ENCODE peak calls at places on chromosomes 2 and 18, in eight cellular contexts. F, P, Y, Z, J, A, U and K are unnamed samples.

GRCh38 chr2:111946294-111947114 is 48.1 kb downstream of the MERTK start:
- DNase-seq in F (peak; percentile 94), A (peak; percentile 97), P (no peak), U (peak; percentile 75), Y (no peak), J (no peak), Z (peak; percentile 87), K (peak; percentile 86)

GRCh38 chr2:160402997-160403979 is 90.3 kb downstream of the RBMS1 start:
- DNase-seq in Y (no peak), U (no peak), A (peak; percentile 68), J (no peak), P (no peak), F (peak; percentile 19), Z (peak; percentile 46), K (no peak)

GRCh38 chr2:198337368-198337767 is 533.0 kb downstream of the PLCL1 start:
- DNase-seq in J (no peak), Y (no peak), A (no peak), F (no peak), P (no peak), U (no peak), Z (no peak), K (no peak)

GRCh38 chr2:174773191-174773590 is 8.9 kb upstream of the CHRNA1 start:
- DNase-seq in F (no peak), U (no peak), Z (no peak), J (no peak), A (no peak), Y (no peak), P (no peak), K (no peak)

GRCh38 chr2:24424387-24424786 is 64.1 kb upstream of the ITSN2 start:
- DNase-seq in P (no peak), Y (no peak), F (no peak), U (no peak), Z (no peak), J (no peak), A (no peak), K (no peak)

GRCh38 chr2:120935339-120936313 is 200.0 kb downstream of the GLI2 start:
- DNase-seq in U (no peak), Y (no peak), J (no peak), P (no peak), A (peak; percentile 74), F (no peak), Z (peak; percentile 78), K (no peak)

GRCh38 chr18:23662309-23663263 is at the start of gene ANKRD29:
- DNase-seq in A (no peak), U (no peak), Z (peak; percentile 68), P (peak; percentile 93), Y (no peak), F (no peak), J (peak; percentile 53), K (peak; percentile 62)

GRCh38 chr2:99811544-99811943 is 321.7 kb upstream of the REV1 start:
- DNase-seq in U (no peak), F (no peak), Y (no peak), P (no peak), J (no peak), A (peak; percentile 79), Z (no peak), K (no peak)

GRCh38 chr2:157355618-157356017 is 30.0 kb upstream of the ERMN start:
- DNase-seq in A (peak; percentile 7), Y (no peak), Z (no peak), F (peak; percentile 3), J (no peak), U (no peak), P (no peak), K (no peak)

GRCh38 chr18:43662657-43663056 is 385.4 kb upstream of the SYT4 start:
- DNase-seq in Z (peak; percentile 21), A (peak; percentile 93), U (no peak), F (no peak), Y (no peak), P (no peak), J (no peak), K (no peak)

GRCh38 chr2:232323328-232323650 is 55.3 kb upstream of the ALPP start:
- DNase-seq in A (no peak), Z (no peak), F (no peak), P (no peak), U (no peak), Y (no peak), J (no peak), K (no peak)

GRCh38 chr18:76430636-76431035 is 64.4 kb downstream of the ZNF516 start:
- DNase-seq in J (no peak), P (no peak), Y (no peak), F (no peak), A (peak; percentile 43), Z (no peak), U (no peak), K (no peak)

GRCh38 chr2:141641462-141641861 is 489.4 kb downstream of the LRP1B start:
- DNase-seq in U (no peak), F (no peak), A (peak; percentile 7), Y (no peak), Z (no peak), J (no peak), P (no peak), K (no peak)

GRCh38 chr2:138107288-138107687 is 143.0 kb downstream of the HNMT start:
- DNase-seq in U (no peak), Z (no peak), Y (no peak), F (no peak), A (no peak), J (no peak), P (no peak), K (no peak)

GRCh38 chr2:165667375-165667774 is 126.7 kb downstream of the GALNT3 start:
- DNase-seq in Y (no peak), Z (no peak), J (no peak), F (no peak), U (no peak), A (no peak), P (no peak), K (no peak)

GRCh38 chr18:79873449-79874110 is 75.8 kb downstream of the KCNG2 start:
- DNase-seq in F (no peak), U (no peak), J (no peak), P (no peak), Y (no peak), A (no peak), Z (no peak), K (no peak)

GRCh38 chr2:71779306-71779855 is 326.0 kb downstream of the DYSF start:
- DNase-seq in A (peak; percentile 50), J (no peak), F (no peak), Y (no peak), U (peak; percentile 43), P (no peak), Z (no peak), K (no peak)

GRCh38 chr2:120847700-120848321 is 112.1 kb downstream of the GLI2 start:
- DNase-seq in A (no peak), U (peak; percentile 57), F (no peak), P (peak; percentile 77), Y (no peak), Z (peak; percentile 36), J (no peak), K (no peak)

GRCh38 chr2:61377046-61377445 is 93.8 kb downstream of the USP34 start:
- DNase-seq in Z (no peak), J (no peak), P (no peak), F (no peak), U (no peak), A (peak; percentile 21), Y (no peak), K (no peak)

GRCh38 chr2:172550419-172550818 is 5.5 kb upstream of the PDK1 start:
- DNase-seq in A (no peak), P (no peak), Y (no peak), F (no peak), Z (no peak), U (no peak), J (no peak), K (no peak)

GRCh38 chr2:66772618-66773017 is 337.7 kb downstream of the MEIS1 start:
- DNase-seq in F (no peak), J (no peak), Z (peak; percentile 9), P (no peak), A (no peak), Y (no peak), U (no peak), K (no peak)

GRCh38 chr2:233829193-233830110 is 24.9 kb downstream of the HJURP start:
- DNase-seq in U (peak; percentile 28), J (no peak), P (no peak), A (no peak), Y (no peak), Z (no peak), F (no peak), K (no peak)

GRCh38 chr18:27685807-27686412 is 491.0 kb downstream of the CDH2 start:
- DNase-seq in F (peak; percentile 18), A (peak; percentile 39), Z (peak; percentile 69), U (no peak), J (no peak), P (no peak), Y (no peak), K (no peak)

GRCh38 chr2:60460577-60461420 is 92.7 kb downstream of the BCL11A start:
- DNase-seq in J (no peak), F (no peak), U (no peak), P (peak; percentile 81), A (no peak), Y (no peak), Z (no peak), K (no peak)

GRCh38 chr2:9237831-9238230 is 31.2 kb downstream of the ASAP2 start:
- DNase-seq in Y (no peak), A (no peak), Z (no peak), U (no peak), J (no peak), P (no peak), F (no peak), K (peak; percentile 58)

GRCh38 chr18:58949031-58949430 is 84.4 kb downstream of the ZNF532 start:
- DNase-seq in U (no peak), F (no peak), A (no peak), P (no peak), Y (no peak), Z (no peak), J (no peak), K (no peak)
- H3K36me3 ChIP-seq in U (peaks cover 32% of the 10 kb centered on the region), F (no peaks in the 10 kb centered on the region), A (peaks cover 23% of the 10 kb centered on the region), P (no peaks in the 10 kb centered on the region), Y (peaks cover 90% of the 10 kb centered on the region), Z (no peaks in the 10 kb centered on the region), J (peaks cover 39% of the 10 kb centered on the region), K (peaks cover 4% of the 10 kb centered on the region)

DNA sequence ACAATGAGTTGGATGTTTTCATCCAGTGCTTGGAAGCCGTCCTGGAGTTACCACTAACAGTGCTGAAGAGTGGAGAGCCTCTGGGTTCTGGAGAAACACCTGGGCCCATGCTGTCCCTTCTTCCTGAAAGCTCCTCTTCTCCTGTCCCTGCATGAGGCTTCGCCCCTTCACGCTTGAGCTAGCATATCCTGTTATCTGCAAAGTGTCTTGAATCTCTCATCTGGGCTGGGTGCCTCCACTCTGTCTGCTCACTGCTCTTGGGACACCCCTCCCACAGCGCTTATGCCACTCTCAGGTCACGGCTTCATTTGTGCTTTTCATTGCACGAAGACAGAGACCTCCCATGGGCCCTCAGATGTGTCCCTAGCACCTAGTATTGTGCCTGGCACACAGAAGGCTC is 154.5 kb downstream of the MYCN start:
- DNase-seq in A (no peak), Z (no peak), P (no peak), Y (no peak), F (no peak), U (no peak), J (no peak), K (no peak)
- TF ChIP-seq CTCF in A (no peak), Z (no peak), P (no peak), Y (no peak), F (no peak), U (no peak), J (no peak), K (no peak)

GRCh38 chr18:5895300-5895885 is at the start of gene TMEM200C:
- DNase-seq in Z (peak; percentile 75), F (no peak), U (no peak), A (peak; percentile 43), J (peak; percentile 18), P (peak; percentile 88), Y (no peak), K (no peak)
- H3K4me1 ChIP-seq in Z (peaks cover 9% of the 10 kb centered on the region), F (no peaks in the 10 kb centered on the region), U (peaks cover 28% of the 10 kb centered on the region), A (peaks cover 10% of the 10 kb centered on the region), J (peaks cover 25% of the 10 kb centered on the region), P (peaks cover 23% of the 10 kb centered on the region), Y (peaks cover 39% of the 10 kb centered on the region), K (no peaks in the 10 kb centered on the region)

GRCh38 chr2:86464654-86465053 is 23.5 kb downstream of the KDM3A start:
- DNase-seq in F (no peak), P (no peak), Z (no peak), J (no peak), Y (no peak), U (no peak), A (no peak), K (no peak)
- H3K36me3 ChIP-seq in F (peaks cover 62% of the 10 kb centered on the region), P (peaks cover 34% of the 10 kb centered on the region), Z (no peaks in the 10 kb centered on the region), J (peaks cover 95% of the 10 kb centered on the region), Y (peaks cover 100% of the 10 kb centered on the region), U (peaks cover 93% of the 10 kb centered on the region), A (peaks cover 57% of the 10 kb centered on the region), K (peaks cover 87% of the 10 kb centered on the region)